ENCODE peak calls at places on chromosome 19, in five cellular contexts. One of them, this sample, is unnamed.

GRCh38 chr19:56942749-56943148 is 102.2 kb upstream of the PEG3 start:
- DNase-seq in mucosa of descending colon: no peak
- DNase-seq in activated naive CD8-positive, alpha-beta T cell treated with anti-CD3 and anti-CD28 coated beads, Interleukin-2, amount 50 U/mL, for 24 hours: no peak
- DNase-seq in fibroblast of mammary gland: no peak
- DNase-seq in NCI-H2171: no peak
- DNase-seq in this sample: no peak

GRCh38 chr19:6427131-6427530 is 2.5 kb upstream of the KHSRP start:
- DNase-seq in NCI-H2171: no peak
- DNase-seq in fibroblast of mammary gland: no peak
- DNase-seq in activated naive CD8-positive, alpha-beta T cell treated with anti-CD3 and anti-CD28 coated beads, Interleukin-2, amount 50 U/mL, for 24 hours: no peak
- DNase-seq in mucosa of descending colon: no peak
- DNase-seq in this sample: no peak

GRCh38 chr19:29467824-29468401 is 57.9 kb upstream of the VSTM2B start:
- DNase-seq in activated naive CD8-positive, alpha-beta T cell treated with anti-CD3 and anti-CD28 coated beads, Interleukin-2, amount 50 U/mL, for 24 hours: no peak
- DNase-seq in fibroblast of mammary gland: peak
- DNase-seq in mucosa of descending colon: no peak
- DNase-seq in NCI-H2171: peak
- DNase-seq in this sample: peak

GRCh38 chr19:46999377-46999776 is 20.3 kb upstream of the NPAS1 start:
- DNase-seq in NCI-H2171: no peak
- DNase-seq in fibroblast of mammary gland: no peak
- DNase-seq in activated naive CD8-positive, alpha-beta T cell treated with anti-CD3 and anti-CD28 coated beads, Interleukin-2, amount 50 U/mL, for 24 hours: no peak
- DNase-seq in mucosa of descending colon: no peak
- DNase-seq in this sample: no peak

GRCh38 chr19:34678421-34678820 is 943 bp downstream of the ZNF302 start:
- DNase-seq in mucosa of descending colon: peak
- DNase-seq in fibroblast of mammary gland: no peak
- DNase-seq in activated naive CD8-positive, alpha-beta T cell treated with anti-CD3 and anti-CD28 coated beads, Interleukin-2, amount 50 U/mL, for 24 hours: no peak
- DNase-seq in NCI-H2171: no peak
- DNase-seq in this sample: no peak

GRCh38 chr19:38543807-38544568 is 73.8 kb downstream of the MAP4K1 start:
- DNase-seq in activated naive CD8-positive, alpha-beta T cell treated with anti-CD3 and anti-CD28 coated beads, Interleukin-2, amount 50 U/mL, for 24 hours: no peak
- DNase-seq in mucosa of descending colon: peak
- DNase-seq in NCI-H2171: no peak
- DNase-seq in fibroblast of mammary gland: peak
- DNase-seq in this sample: peak

GRCh38 chr19:31436121-31436776 is 87.0 kb upstream of the TSHZ3 start:
- DNase-seq in NCI-H2171: no peak
- DNase-seq in activated naive CD8-positive, alpha-beta T cell treated with anti-CD3 and anti-CD28 coated beads, Interleukin-2, amount 50 U/mL, for 24 hours: no peak
- DNase-seq in fibroblast of mammary gland: peak
- DNase-seq in mucosa of descending colon: no peak
- DNase-seq in this sample: peak

GRCh38 chr19:6685962-6686627 is 16.1 kb upstream of the TNFSF14 start:
- DNase-seq in mucosa of descending colon: no peak
- DNase-seq in fibroblast of mammary gland: no peak
- DNase-seq in activated naive CD8-positive, alpha-beta T cell treated with anti-CD3 and anti-CD28 coated beads, Interleukin-2, amount 50 U/mL, for 24 hours: no peak
- DNase-seq in NCI-H2171: no peak
- DNase-seq in this sample: no peak

GRCh38 chr19:7476941-7477494 is 11.8 kb downstream of the PEX11G start:
- DNase-seq in fibroblast of mammary gland: no peak
- DNase-seq in mucosa of descending colon: no peak
- DNase-seq in activated naive CD8-positive, alpha-beta T cell treated with anti-CD3 and anti-CD28 coated beads, Interleukin-2, amount 50 U/mL, for 24 hours: no peak
- DNase-seq in NCI-H2171: no peak
- DNase-seq in this sample: no peak

This sample was measured in RPMI7951.